ENCODE peak calls at places on chromosomes 12 and 14, in five cellular contexts. D is substantia nigra; U is cardiac fibroblast; C is stimulated activated CD4-positive, alpha-beta T cell treated with anti-CD3 and anti-CD28 coated beads, Interleukin-1b, Interleukin-23, amount 100 ng/mL, for 24 hours; S is CD8-positive, alpha-beta memory T cell. F is an unnamed sample.

GRCh38 chr14:64109821-64110554 is 184.2 kb downstream of the ESR2 start:
- DNase-seq in S (no peak), D (no peak), C (no peak), U (peak; percentile 56), F (peak; percentile 18)

GRCh38 chr12:77120695-77121094 is 55.3 kb upstream of the E2F7 start:
- DNase-seq in S (no peak), C (no peak), U (peak; percentile 88), D (no peak), F (peak; percentile 69)

GRCh38 chr12:11553871-11554533 is 95.5 kb upstream of the ETV6 start:
- DNase-seq in D (no peak), U (peak; percentile 73), S (peak; percentile 32), C (peak; percentile 32), F (peak; percentile 59)

GRCh38 chr12:105289114-105289904 is 41.2 kb upstream of the C12orf75 start:
- DNase-seq in C (no peak), D (no peak), U (peak; percentile 72), S (no peak), F (peak; percentile 55)

GRCh38 chr12:19499030-19499429 is 59.7 kb downstream of the AEBP2 start:
- DNase-seq in U (no peak), D (no peak), C (no peak), S (no peak), F (no peak)

GRCh38 chr14:101705733-101706508 is 55.6 kb upstream of the PPP2R5C start:
- DNase-seq in S (peak; percentile 66), U (peak; percentile 18), D (peak; percentile 11), C (no peak), F (peak; percentile 25)

GRCh38 chr12:127041985-127042625 is 1224.9 kb upstream of the TMEM132C start:
- DNase-seq in U (no peak), D (no peak), S (no peak), C (no peak), F (no peak)

GRCh38 chr12:123367511-123367910 is 2.9 kb upstream of the SBNO1 start:
- DNase-seq in S (no peak), C (no peak), D (no peak), U (peak; percentile 18), F (no peak)

GRCh38 chr12:84842406-84843013 is 70.1 kb downstream of the SLC6A15 start:
- DNase-seq in S (no peak), U (peak; percentile 63), D (no peak), C (no peak), F (peak; percentile 43)

GRCh38 chr14:79699206-79699605 is 512.1 kb downstream of the DIO2 start:
- DNase-seq in S (no peak), C (no peak), U (no peak), D (no peak), F (no peak)

GRCh38 chr14:71659165-71659564 is 273.1 kb upstream of the RGS6 start:
- DNase-seq in C (no peak), U (peak; percentile 58), D (no peak), S (no peak), F (peak; percentile 34)

GRCh38 chr14:69559581-69560011 is 15.1 kb downstream of the CCDC177 start:
- DNase-seq in D (peak; percentile 22), U (no peak), C (no peak), S (no peak), F (no peak)

GRCh38 chr12:95796225-95796981 is 5.8 kb upstream of the NTN4 start:
- DNase-seq in C (no peak), S (no peak), U (no peak), D (no peak), F (peak; percentile 39)

GRCh38 chr12:64232201-64232600 is 10.1 kb upstream of the KICS2 start:
- DNase-seq in C (no peak), D (no peak), U (no peak), S (no peak), F (no peak)

F was measured in EL.